ENCODE peak calls at places on chromosomes 7 and 10, in five cellular contexts. S, L, P, C and W are unnamed samples.
A peak's percentile ranks its signal among the peaks of the same experiment; 100 is the strongest.

GRCh38 chr7:94529516-94529915 is 19.9 kb downstream of the CASD1 start:
- DNase-seq in S (no peak), L (peak; percentile 19), P (peak; percentile 43), C (no peak), W (no peak)

GRCh38 chr7:142797342-142797798 is 26.6 kb downstream of the PRSS2 start:
- DNase-seq in S (no peak), L (no peak), P (no peak), C (no peak), W (no peak)

GRCh38 chr7:81887098-81887497 is 117.3 kb upstream of the HGF start:
- DNase-seq in S (no peak), L (no peak), P (peak; percentile 50), C (no peak), W (no peak)

GRCh38 chr10:84360634-84361365 is 32.4 kb downstream of the CCSER2 start:
- DNase-seq in S (no peak), L (peak; percentile 60), P (peak; percentile 34), C (no peak), W (no peak)

GRCh38 chr10:68938117-68938516 is 17.9 kb upstream of the DDX21 start:
- DNase-seq in S (no peak), L (no peak), P (peak; percentile 5), C (no peak), W (no peak)

GRCh38 chr7:142355328-142355727 is 97.5 kb upstream of the PRSS58 start:
- DNase-seq in S (no peak), L (no peak), P (peak; percentile 73), C (no peak), W (no peak)

GRCh38 chr10:62422068-62422590 is 48.0 kb downstream of the ZNF365 start:
- DNase-seq in S (no peak), L (peak; percentile 29), P (peak; percentile 90), C (no peak), W (no peak)

GRCh38 chr10:100570518-100570865 is 34.7 kb downstream of the HIF1AN start:
- DNase-seq in S (peak; percentile 18), L (no peak), P (no peak), C (no peak), W (no peak)

GRCh38 chr7:7183061-7183832 is 903 bp downstream of the C1GALT1 start:
- DNase-seq in S (peak; percentile 48), L (peak; percentile 45), P (no peak), C (no peak), W (no peak)

DNA sequence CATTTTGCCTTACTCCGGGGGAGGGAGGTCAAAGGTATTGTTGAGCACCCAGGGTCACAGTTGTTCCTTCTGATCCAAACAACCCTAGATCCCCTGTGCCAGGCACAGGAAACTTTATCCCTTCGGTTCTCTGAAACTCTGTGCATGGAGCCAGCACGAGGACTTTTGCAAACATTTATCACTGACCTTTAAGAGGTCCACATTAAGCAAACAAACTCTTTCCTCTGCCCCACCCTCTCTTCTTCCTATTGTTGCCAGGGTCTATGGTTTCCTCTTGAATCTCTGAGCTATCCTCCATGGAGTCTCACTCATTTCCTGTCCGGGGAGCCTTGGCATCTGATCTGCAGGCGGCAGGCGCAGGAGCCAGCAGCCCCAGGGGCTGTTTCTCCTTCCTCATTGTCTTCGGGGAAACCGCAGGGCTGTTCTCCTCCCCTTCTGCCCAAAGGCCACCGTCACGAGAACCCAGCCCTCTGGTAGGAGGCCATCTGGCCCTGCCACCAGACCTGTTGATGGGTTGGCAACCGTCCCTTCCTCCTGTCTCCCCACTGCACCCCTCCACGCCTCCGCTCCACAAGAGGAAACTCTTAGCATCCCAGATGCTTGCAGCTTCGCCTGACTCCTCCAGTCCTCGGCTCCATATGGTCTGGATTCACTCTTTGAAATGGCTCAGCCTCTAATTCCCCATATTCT is 327.3 kb upstream of the NRP1 start:
- DNase-seq in S (no peak), L (no peak), P (no peak), C (no peak), W (no peak)
- H3K14ac ChIP-seq in S (no peak overlapping the region), L (no peak overlapping the region), P (no peak overlapping the region), C (no peak overlapping the region), W (no peak overlapping the region)

GRCh38 chr7:140623995-140624902 is 16.4 kb downstream of the DENND2A start:
- DNase-seq in S (peak; percentile 80), L (peak; percentile 91), P (peak; percentile 63), C (no peak), W (no peak)
- H3K14ac ChIP-seq in S (no peak overlapping the region), L (peak overlapping the region; percentile 83), P (peak overlapping the region; percentile 71), C (no peak overlapping the region), W (no peak overlapping the region)

DNA sequence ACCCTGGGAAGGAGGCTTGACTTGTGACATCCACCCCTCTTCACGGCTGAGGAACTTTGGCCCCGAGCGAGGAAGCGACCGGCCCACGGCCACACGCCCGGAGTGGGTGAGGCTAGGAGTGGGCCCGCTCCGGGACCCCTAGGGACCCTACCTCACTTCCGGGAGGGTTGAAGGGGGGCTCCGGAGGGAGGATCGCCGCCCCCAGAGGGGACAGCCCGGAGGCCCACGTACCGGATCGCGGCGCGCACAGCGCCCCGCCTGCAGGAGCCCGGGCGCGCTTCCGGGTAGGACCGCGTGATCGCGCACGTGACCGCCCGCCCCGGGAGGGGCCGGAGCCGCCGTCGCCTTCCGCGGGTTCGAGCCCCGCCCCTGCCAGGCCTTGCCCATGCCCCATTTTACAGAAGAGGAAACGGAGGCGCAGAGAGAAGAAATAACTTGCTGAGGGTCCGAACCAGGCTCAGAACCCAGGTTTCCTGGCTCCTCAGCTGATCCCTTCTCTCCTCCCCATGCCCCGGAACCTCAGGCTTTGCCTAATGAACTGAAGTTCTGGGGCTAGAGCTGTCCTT is at the start of gene HPS1:
- DNase-seq in S (peak; percentile 68), L (peak; percentile 58), P (peak; percentile 58), C (no peak), W (peak; percentile 26)
- H3K14ac ChIP-seq in S (peak within 1 kb of the TSS; percentile 67), L (peak within 1 kb of the TSS; percentile 67), P (peak within 1 kb of the TSS; percentile 92), C (no peak within 1 kb of the TSS), W (peak within 1 kb of the TSS; percentile 38)

DNA sequence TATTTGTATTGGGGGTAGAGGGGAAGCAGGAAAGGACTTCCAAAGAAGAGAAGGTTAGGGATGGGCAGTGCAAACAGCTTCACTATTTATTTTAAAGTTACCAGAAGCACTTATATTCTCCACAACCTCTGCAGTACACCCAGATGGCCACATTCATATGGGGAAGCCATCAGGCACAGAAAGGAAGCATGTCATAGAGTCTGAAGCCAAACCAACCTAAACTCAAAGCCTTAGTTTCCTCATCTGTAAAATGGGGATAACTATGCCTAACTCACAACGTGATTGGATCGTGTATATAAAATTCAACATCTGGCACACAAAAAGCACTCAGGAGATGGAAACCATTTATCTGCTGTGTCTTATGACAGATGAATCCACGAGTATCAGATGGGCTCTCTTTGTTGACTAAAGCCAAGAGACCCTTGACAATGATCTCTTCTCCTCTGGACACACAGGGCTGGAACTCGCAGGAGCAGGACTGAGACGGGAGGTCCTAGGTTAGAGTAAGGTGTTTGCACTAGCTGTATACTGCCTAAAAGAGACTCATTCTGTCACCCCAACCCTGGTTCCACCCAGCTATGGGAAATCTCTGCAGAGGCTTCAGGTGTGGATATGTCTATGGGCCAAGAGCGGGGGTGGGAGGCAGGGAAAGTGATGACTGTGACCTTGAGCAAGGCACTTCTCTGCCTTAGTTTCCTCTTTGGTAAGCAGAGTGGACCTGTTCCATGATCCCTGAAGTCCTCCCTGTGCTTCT is 1.8 kb downstream of the KIAA1549 start:
- DNase-seq in S (no peak), L (peak; percentile 45), P (peak; percentile 24), C (no peak), W (no peak)
- H3K14ac ChIP-seq in S (no peak overlapping the region), L (peak overlapping the region; percentile 66), P (no peak overlapping the region), C (no peak overlapping the region), W (no peak overlapping the region)

GRCh38 chr10:71228875-71229720 is 16.7 kb downstream of the UNC5B start:
- DNase-seq in S (no peak), L (no peak), P (no peak), C (no peak), W (no peak)
- H3K14ac ChIP-seq in S (no peak overlapping the region), L (no peak overlapping the region), P (no peak overlapping the region), C (no peak overlapping the region), W (no peak overlapping the region)